ENCODE peak calls at places on chromosome 7, in four cellular contexts. A is H1, W is IMR-90, P is fibroblast of lung. C is an unnamed sample.

GRCh38 chr7:70355591-70356323 is 757.5 kb downstream of the AUTS2 start:
- DNase-seq in A (no peak), W (no peak), P (no peak), C (no peak)

GRCh38 chr7:83468251-83468739 is 180.6 kb downstream of the SEMA3E start:
- DNase-seq in A (no peak), W (peak; percentile 99), P (peak; percentile 99), C (peak; percentile 85)

GRCh38 chr7:44541876-44542610 is 913 bp upstream of the NPC1L1 start:
- DNase-seq in A (no peak), W (no peak), P (no peak), C (no peak)

GRCh38 chr7:47100815-47101435 is 481.0 kb downstream of the TNS3 start:
- DNase-seq in A (peak; percentile 27), W (peak; percentile 43), P (peak; percentile 44), C (peak; percentile 91)

GRCh38 chr7:41720886-41721285 is 18.0 kb upstream of the INHBA start:
- DNase-seq in A (no peak), W (no peak), P (no peak), C (no peak)

GRCh38 chr7:153584132-153584531 is 468.1 kb upstream of the DPP6 start:
- DNase-seq in A (no peak), W (no peak), P (no peak), C (no peak)

GRCh38 chr7:130374507-130374906 is 5.8 kb upstream of the CPA1 start:
- DNase-seq in A (no peak), W (no peak), P (no peak), C (no peak)

GRCh38 chr7:48875300-48875916 is 48.9 kb upstream of the CDC14C start:
- DNase-seq in A (peak; percentile 36), W (no peak), P (peak; percentile 15), C (peak; percentile 83)

GRCh38 chr7:12888727-12889126 is 201.3 kb downstream of the ARL4A start:
- DNase-seq in A (no peak), W (peak; percentile 66), P (peak; percentile 78), C (no peak)

GRCh38 chr7:91771394-91771793 is 109.1 kb downstream of the MTERF1 start:
- DNase-seq in A (no peak), W (no peak), P (peak; percentile 60), C (no peak)

GRCh38 chr7:77859343-77859742 is 60.8 kb downstream of the PHTF2 start:
- DNase-seq in A (no peak), W (no peak), P (no peak), C (no peak)

DNA sequence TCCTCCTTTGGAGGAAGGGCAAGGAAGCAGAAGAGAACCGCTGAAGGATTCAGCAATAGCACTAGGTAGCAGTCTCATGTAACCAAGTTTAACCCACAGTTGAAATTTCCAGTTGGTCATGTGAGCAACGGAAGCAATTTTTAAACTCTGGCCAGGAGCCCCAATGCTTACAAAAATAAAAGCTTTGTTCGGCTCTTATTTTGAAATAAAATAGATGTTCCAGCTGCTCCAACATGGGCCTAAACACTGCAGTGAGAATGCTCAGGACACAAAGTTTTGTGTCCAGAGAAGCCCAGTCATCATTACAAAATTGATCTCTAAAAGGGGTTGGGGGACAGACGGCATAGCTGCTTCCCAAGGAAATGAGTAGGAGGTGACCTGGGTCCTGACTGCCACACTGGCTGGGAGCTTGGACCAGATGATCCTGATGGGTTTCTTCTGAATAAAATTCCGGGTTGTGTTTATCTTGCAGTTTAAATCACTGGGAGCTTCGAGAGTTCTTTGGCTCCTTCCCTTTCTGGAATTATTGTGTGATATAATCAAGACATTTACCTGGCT is 452 bp upstream of the TMEM140 start:
- DNase-seq in A (no peak), W (peak; percentile 37), P (no peak), C (no peak)
- H3K4me3 ChIP-seq in A (no peak overlapping the region), W (peak overlapping the region; percentile 38), P (peak overlapping the region; percentile 64), C (no peak overlapping the region)

GRCh38 chr7:30176463-30177090 is 41.8 kb downstream of the MTURN start:
- DNase-seq in A (no peak), W (no peak), P (no peak), C (no peak)
- H3K4me3 ChIP-seq in A (no peak overlapping the region), W (no peak overlapping the region), P (no peak overlapping the region), C (no peak overlapping the region)

GRCh38 chr7:151245360-151246160 is 2.9 kb downstream of the SMARCD3 start:
- DNase-seq in A (no peak), W (no peak), P (no peak), C (peak; percentile 86)

GRCh38 chr7:151246161-151247015 is 2.1 kb downstream of the SMARCD3 start:
- DNase-seq in A (no peak), W (no peak), P (no peak), C (peak; percentile 77)

GRCh38 chr7:151244156-151244870 is 4.2 kb downstream of the SMARCD3 start:
- DNase-seq in A (no peak), W (peak; percentile 44), P (no peak), C (peak; percentile 87)

GRCh38 chr7:151243411-151244155 is 4.9 kb downstream of the SMARCD3 start:
- DNase-seq in A (no peak), W (no peak), P (no peak), C (peak; percentile 55)

DNA sequence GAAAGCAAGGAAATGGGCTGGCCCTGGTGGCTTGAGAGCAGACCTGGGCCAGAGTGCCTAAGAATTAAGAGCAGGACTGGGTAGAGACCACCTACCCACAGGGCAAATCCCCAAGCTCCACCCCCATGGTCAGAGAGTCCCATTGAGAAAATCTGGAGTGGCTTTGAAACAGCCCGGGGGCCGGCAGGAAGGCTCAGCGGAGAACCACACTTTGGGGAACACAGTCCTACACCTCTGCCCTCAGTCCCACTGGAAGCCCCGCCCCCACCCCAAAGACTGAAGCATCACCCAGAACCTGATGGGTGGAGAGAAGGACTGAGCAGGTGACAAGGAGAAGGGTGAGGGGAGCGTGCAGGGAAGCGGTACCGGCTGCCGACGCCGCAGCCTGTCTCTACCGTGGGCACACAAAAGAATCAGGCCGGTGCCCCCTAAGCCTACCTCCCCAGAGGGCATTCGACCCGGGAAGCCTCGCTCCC is 3.6 kb downstream of the SMARCD3 start:
- DNase-seq in A (no peak), W (no peak), P (no peak), C (peak; percentile 77)
- H3K4me3 ChIP-seq in A (peak overlapping the region; percentile 32), W (no peak overlapping the region), P (peak overlapping the region; percentile 41), C (no peak overlapping the region)

DNA sequence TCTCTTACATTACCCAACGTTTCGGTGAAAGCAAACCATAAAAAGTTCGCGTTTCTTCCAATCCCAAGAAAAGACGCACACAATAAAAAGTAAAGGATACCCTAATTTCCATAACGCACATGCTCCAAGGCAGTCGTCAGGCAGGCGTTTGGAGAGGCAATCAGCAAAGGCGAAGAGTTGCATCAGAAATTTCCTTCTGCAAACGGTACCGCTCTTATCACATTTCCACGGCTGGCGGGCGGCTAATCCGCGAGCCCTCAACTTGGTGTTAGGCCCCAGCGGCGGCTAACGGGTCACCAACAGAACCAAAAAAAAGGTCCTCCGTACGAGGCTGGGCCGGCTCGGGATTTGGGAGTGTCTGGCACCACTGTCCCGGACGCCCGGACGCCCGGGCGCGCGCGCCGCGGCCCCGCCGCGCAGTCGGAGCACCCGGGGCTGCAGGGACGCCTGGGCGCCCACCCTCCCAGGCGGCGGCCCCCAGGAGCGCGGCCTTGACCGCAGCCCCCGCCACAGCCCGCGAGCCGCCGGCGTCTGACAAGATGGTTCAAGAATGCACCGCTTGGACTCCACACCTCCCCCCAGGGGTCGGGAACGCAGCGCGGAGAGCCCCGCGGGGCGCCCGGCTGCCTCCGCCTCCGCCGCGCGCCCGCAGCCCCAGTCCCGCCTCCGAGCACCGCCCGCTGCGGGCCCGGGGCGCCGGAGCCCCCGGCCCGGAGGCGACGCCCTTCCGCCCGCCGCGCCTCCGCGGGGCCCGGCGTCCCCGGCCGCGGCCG is 9.8 kb upstream of the GRB10 start:
- DNase-seq in A (no peak), W (peak; percentile 58), P (peak; percentile 72), C (peak; percentile 78)
- H3K4me3 ChIP-seq in A (peak overlapping the region; percentile 73), W (peak overlapping the region; percentile 57), P (peak overlapping the region; percentile 74), C (peak overlapping the region; percentile 97)

C was measured in endodermal cell.